ENCODE peak calls at places on chromosomes 12 and 14, in four cellular contexts. N, A, P and J are unnamed samples.

GRCh38 chr14:21233457-21234076 is 35.7 kb downstream of the HNRNPC start:
- DNase-seq in N (no peak), A (no peak), P (no peak), J (no peak)

GRCh38 chr12:68901145-68901544 is 31.8 kb downstream of the CPM start:
- DNase-seq in P (no peak), A (no peak), N (no peak), J (no peak)

GRCh38 chr14:85093631-85094330 is 436.2 kb upstream of the FLRT2 start:
- DNase-seq in P (no peak), N (no peak), A (peak; percentile 32), J (no peak)

GRCh38 chr12:26691234-26691970 is 141.6 kb downstream of the ITPR2 start:
- DNase-seq in N (no peak), A (peak; percentile 93), P (no peak), J (peak; percentile 86)

GRCh38 chr12:12715459-12716150 is 1.6 kb upstream of the CDKN1B start:
- DNase-seq in P (no peak), A (no peak), N (no peak), J (no peak)

GRCh38 chr14:91890291-91890749 is 23.0 kb upstream of the TC2N start:
- DNase-seq in P (no peak), A (no peak), N (no peak), J (no peak)

GRCh38 chr12:16281157-16281556 is 3.7 kb upstream of the SLC15A5 start:
- DNase-seq in A (no peak), P (peak; percentile 52), N (no peak), J (no peak)

GRCh38 chr14:71070169-71070568 is 162.9 kb downstream of the PCNX1 start:
- DNase-seq in P (no peak), N (no peak), A (no peak), J (peak; percentile 10)

GRCh38 chr14:105207460-105207901 is 26.4 kb upstream of the NUDT14 start:
- DNase-seq in P (no peak), A (no peak), N (no peak), J (no peak)

GRCh38 chr12:108691995-108692808 is 39.1 kb downstream of the CORO1C start:
- DNase-seq in N (no peak), A (no peak), P (no peak), J (peak; percentile 25)

GRCh38 chr12:62898568-62898967 is 36.4 kb downstream of the PPM1H start:
- DNase-seq in N (no peak), A (no peak), P (no peak), J (no peak)

GRCh38 chr14:25537846-25538455 is 488.0 kb upstream of the STXBP6 start:
- DNase-seq in P (peak; percentile 53), N (no peak), A (no peak), J (no peak)

GRCh38 chr12:42759622-42760273 is 170.2 kb upstream of the PRICKLE1 start:
- DNase-seq in N (no peak), A (peak; percentile 85), P (peak; percentile 46), J (peak; percentile 67)

GRCh38 chr12:122363782-122364181 is 58.7 kb downstream of the CLIP1 start:
- DNase-seq in A (no peak), N (no peak), P (no peak), J (no peak)

GRCh38 chr14:52661314-52661713 is 34.0 kb downstream of the ERO1A start:
- DNase-seq in A (no peak), P (no peak), N (no peak), J (no peak)

GRCh38 chr12:57545809-57546437 is 1.1 kb downstream of the DCTN2 start:
- DNase-seq in P (no peak), A (no peak), N (no peak), J (peak; percentile 7)

GRCh38 chr12:96902076-96902475 is 5.0 kb upstream of the NEDD1 start:
- DNase-seq in N (no peak), P (no peak), A (no peak), J (no peak)

GRCh38 chr12:95200128-95200973 is 16.9 kb downstream of the FGD6 start:
- DNase-seq in N (no peak), P (no peak), A (no peak), J (no peak)

GRCh38 chr12:75660805-75661404 is 149.5 kb upstream of the KRR1 start:
- DNase-seq in N (no peak), A (peak; percentile 53), P (no peak), J (peak; percentile 83)

GRCh38 chr14:103290494-103290893 is 43.5 kb upstream of the EIF5 start:
- DNase-seq in N (no peak), P (peak; percentile 32), A (no peak), J (no peak)

GRCh38 chr14:80491131-80491530 is 279.8 kb upstream of the DIO2 start:
- DNase-seq in P (no peak), N (no peak), A (peak; percentile 83), J (no peak)
- H3K4me3 ChIP-seq in P (no peak overlapping the region), N (no peak overlapping the region), A (no peak overlapping the region), J (no peak overlapping the region)

GRCh38 chr12:66823857-66824570 is 145.1 kb upstream of the GRIP1 start:
- DNase-seq in P (no peak), N (no peak), A (no peak), J (peak; percentile 18)
- H3K4me3 ChIP-seq in P (no peak overlapping the region), N (no peak overlapping the region), A (no peak overlapping the region), J (no peak overlapping the region)

GRCh38 chr14:101460521-101460920 is 100.8 kb upstream of the DIO3 start:
- DNase-seq in N (peak; percentile 10), P (peak; percentile 20), A (no peak), J (no peak)

GRCh38 chr14:101459392-101459900 is 101.8 kb upstream of the DIO3 start:
- DNase-seq in A (no peak), N (peak; percentile 63), P (no peak), J (no peak)

GRCh38 chr14:101457177-101457935 is 103.9 kb upstream of the DIO3 start:
- DNase-seq in A (no peak), N (peak; percentile 48), P (no peak), J (no peak)

GRCh38 chr14:101457936-101458535 is 103.3 kb upstream of the DIO3 start:
- DNase-seq in P (peak; percentile 35), A (no peak), N (peak; percentile 66), J (no peak)

DNA sequence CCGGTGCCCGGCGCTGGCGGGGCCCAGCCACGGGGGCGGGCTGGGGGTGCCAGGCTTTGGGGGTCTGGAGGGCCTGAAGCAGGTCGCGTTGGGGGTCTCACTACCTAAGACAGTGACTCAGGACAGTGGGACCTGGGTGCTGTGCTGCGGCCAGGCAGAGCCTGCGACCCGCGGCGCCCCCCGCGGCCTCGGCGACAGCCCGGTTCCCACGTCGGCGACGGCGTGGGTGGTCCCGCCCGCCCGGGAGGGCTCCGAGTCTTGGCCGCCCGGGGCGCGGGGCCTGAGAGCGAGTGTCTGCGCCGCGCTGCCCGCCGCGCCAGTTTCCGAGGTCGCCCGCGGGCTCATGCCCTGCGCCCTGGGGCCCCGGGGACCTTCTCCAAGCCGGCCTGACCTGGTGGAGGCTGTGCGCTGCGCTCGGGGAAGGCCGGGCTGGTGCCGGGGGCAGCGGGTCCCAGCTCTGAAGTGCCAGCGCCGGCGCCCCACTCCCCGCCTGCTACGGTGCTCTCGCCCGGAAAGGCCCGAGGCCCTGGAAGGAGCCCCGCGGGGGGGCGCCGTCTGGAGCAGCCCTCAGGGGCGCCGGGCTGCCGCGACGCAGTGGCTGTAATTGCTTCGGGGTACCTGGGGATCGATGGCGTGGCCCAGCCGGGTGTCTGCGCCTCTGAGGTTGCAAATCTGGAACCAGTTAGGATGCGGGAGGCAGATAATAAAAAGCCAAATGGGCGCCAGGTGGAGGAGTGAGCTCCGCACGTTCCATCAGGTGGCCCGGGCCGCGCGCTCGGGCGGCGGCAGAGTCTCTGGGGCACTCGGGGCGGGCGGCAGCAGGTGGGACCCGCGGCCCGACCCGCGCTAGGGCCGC is 102.5 kb upstream of the DIO3 start:
- DNase-seq in P (peak; percentile 37), A (no peak), N (peak; percentile 54), J (no peak)
- H3K4me3 ChIP-seq in P (no peak overlapping the region), A (no peak overlapping the region), N (no peak overlapping the region), J (no peak overlapping the region)

GRCh38 chr12:130955238-130955816 is 1.6 kb downstream of the ADGRD1 start:
- DNase-seq in A (no peak), N (no peak), P (no peak), J (no peak)
- H3K4me3 ChIP-seq in A (no peak overlapping the region), N (no peak overlapping the region), P (no peak overlapping the region), J (no peak overlapping the region)

DNA sequence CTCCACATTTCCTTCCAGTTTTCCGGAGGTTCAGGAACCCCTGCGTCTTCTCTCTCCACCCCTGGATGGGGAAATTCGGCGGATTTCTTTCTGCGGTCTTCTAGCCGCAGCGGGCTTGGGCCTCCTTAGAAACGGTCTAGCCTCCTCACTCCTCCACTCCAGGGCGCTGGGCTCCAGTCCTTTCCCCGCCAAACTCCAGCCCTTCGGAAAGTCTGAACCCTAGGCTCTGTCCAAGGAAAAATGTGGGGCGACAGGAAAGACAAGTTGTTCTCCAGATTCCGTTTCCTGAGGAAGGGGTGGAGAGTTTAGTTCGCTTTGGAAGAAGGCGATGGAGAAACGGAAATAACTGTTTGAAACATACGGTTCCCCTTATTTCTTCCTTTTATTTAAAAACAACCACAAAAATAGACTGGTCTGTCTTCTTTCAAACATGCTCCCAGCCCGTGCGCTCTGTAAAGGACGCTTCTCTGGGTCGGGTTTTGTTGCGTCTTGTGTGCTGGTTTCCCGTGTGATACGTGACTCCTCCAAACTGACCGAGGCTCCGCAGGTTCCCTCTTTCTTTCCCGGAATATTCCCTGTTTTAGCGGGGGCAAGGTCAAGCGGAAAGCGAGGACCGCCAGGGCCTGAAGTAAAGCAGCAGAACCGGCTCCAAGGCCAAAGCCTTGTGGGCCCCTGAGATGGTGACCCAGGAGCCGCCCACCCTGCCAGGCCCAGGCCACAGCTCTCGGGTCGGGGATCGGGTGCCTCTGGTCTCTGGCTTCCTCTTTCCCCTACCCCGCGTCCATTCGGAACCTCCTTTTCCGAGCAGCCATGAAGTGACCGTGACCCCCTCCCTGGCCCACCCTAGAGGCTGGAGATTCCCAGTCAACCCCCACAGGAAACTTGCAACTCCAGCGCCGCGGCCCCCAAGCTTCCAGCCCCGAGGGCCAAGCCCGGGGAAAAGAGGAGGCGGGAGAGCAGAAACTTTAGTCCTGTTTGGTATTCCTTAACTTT is 1.1 kb upstream of the HOXC10 start:
- DNase-seq in A (no peak), N (no peak), P (no peak), J (no peak)
- H3K4me3 ChIP-seq in A (no peak overlapping the region), N (no peak overlapping the region), P (no peak overlapping the region), J (peak overlapping the region; percentile 98)

GRCh38 chr14:22978873-22979671 is 3.3 kb downstream of the AJUBA start:
- DNase-seq in A (no peak), P (no peak), N (no peak), J (no peak)

GRCh38 chr14:22978487-22978837 is 3.9 kb downstream of the AJUBA start:
- DNase-seq in N (no peak), P (no peak), A (no peak), J (no peak)

GRCh38 chr14:22980672-22981089 is 1.7 kb downstream of the AJUBA start:
- DNase-seq in A (no peak), P (no peak), N (no peak), J (no peak)

GRCh38 chr14:22981090-22982012 is 1.0 kb downstream of the AJUBA start:
- DNase-seq in A (no peak), N (peak; percentile 80), P (no peak), J (no peak)

GRCh38 chr14:22979748-22980392 is 2.5 kb downstream of the AJUBA start:
- DNase-seq in N (no peak), P (no peak), A (no peak), J (no peak)
- H3K4me3 ChIP-seq in N (no peak overlapping the region), P (peak overlapping the region; percentile 83), A (peak overlapping the region; percentile 91), J (peak overlapping the region; percentile 93)